ENCODE peak calls at places on chromosomes 11 and 22, in ten cellular contexts. L, N, U, D, M, P, G, W, I and Y are unnamed samples.

GRCh38 chr22:43481528-43482309 is 69.9 kb downstream of the MPPED1 start:
- ATAC-seq in M (no peak), L (peak; percentile 70), W (peak; percentile 88), I (no peak), G (peak; percentile 78), U (no peak), D (peak; percentile 61), N (peak; percentile 15), P (peak; percentile 52), Y (no peak)

GRCh38 chr11:82811369-82811768 is 77.7 kb upstream of the FAM181B start:
- ATAC-seq in D (no peak), P (no peak), I (no peak), U (no peak), G (no peak), M (no peak), N (no peak), L (no peak), W (no peak), Y (no peak)

GRCh38 chr22:28594076-28594783 is 85.4 kb downstream of the TTC28 start:
- ATAC-seq in P (no peak), W (no peak), N (no peak), M (no peak), G (no peak), L (peak; percentile 32), I (no peak), D (no peak), U (no peak), Y (no peak)

GRCh38 chr11:113163291-113164030 is 150.9 kb upstream of the TTC12 start:
- ATAC-seq in U (no peak), I (no peak), D (no peak), M (no peak), P (no peak), L (no peak), G (no peak), N (no peak), W (no peak), Y (no peak)

GRCh38 chr11:131579932-131580387 is 209.5 kb downstream of the NTM start:
- ATAC-seq in M (no peak), P (no peak), L (no peak), D (no peak), I (no peak), G (no peak), U (no peak), N (peak; percentile 51), W (no peak), Y (no peak)

GRCh38 chr11:61728940-61729219 is 23.6 kb upstream of the MYRF start:
- ATAC-seq in P (no peak), W (no peak), D (no peak), I (no peak), N (peak; percentile 54), M (peak; percentile 62), G (no peak), L (peak; percentile 25), U (no peak), Y (no peak)

GRCh38 chr22:34035209-34035608 is 114.9 kb upstream of the LARGE1 start:
- ATAC-seq in N (no peak), M (no peak), G (no peak), L (no peak), D (no peak), W (no peak), U (no peak), I (no peak), P (no peak), Y (no peak)

GRCh38 chr11:128246364-128247234 is 340.8 kb downstream of the ETS1 start:
- ATAC-seq in U (no peak), W (no peak), N (peak; percentile 19), M (no peak), P (no peak), D (no peak), G (no peak), L (no peak), I (peak; percentile 56), Y (no peak)

GRCh38 chr11:119306373-119306890 is 10.5 kb downstream of the MCAM start:
- ATAC-seq in I (peak; percentile 59), W (peak; percentile 91), G (peak; percentile 87), D (no peak), L (peak; percentile 86), U (peak; percentile 84), N (peak; percentile 26), P (no peak), M (peak; percentile 85), Y (no peak)

GRCh38 chr11:17927643-17928343 is 85.1 kb downstream of the SERGEF start:
- ATAC-seq in P (no peak), W (no peak), L (no peak), U (no peak), N (no peak), I (no peak), M (no peak), D (no peak), G (no peak), Y (no peak)

GRCh38 chr11:77142091-77142975 is 14.3 kb downstream of the MYO7A start:
- ATAC-seq in P (peak; percentile 89), U (peak; percentile 64), M (peak; percentile 89), W (peak; percentile 87), D (peak; percentile 20), N (no peak), L (peak; percentile 61), G (peak; percentile 75), I (no peak), Y (peak; percentile 55)

GRCh38 chr22:37601203-37601539 is 7.5 kb upstream of the GGA1 start:
- ATAC-seq in U (no peak), L (no peak), I (no peak), M (no peak), W (no peak), P (no peak), D (no peak), G (no peak), N (no peak), Y (no peak)

GRCh38 chr11:92745186-92745585 is 224.3 kb upstream of the MTNR1B start:
- ATAC-seq in L (no peak), I (no peak), N (no peak), D (no peak), U (no peak), P (no peak), G (no peak), W (no peak), M (no peak), Y (no peak)

GRCh38 chr11:19436932-19437331 is 196.2 kb upstream of the E2F8 start:
- ATAC-seq in L (no peak), N (no peak), I (no peak), W (no peak), U (no peak), P (no peak), G (no peak), D (no peak), M (no peak), Y (no peak)

GRCh38 chr11:65489706-65490310 is 9.0 kb upstream of the MALAT1 start:
- ATAC-seq in N (no peak), G (no peak), M (no peak), W (no peak), P (no peak), I (no peak), D (no peak), U (no peak), L (no peak), Y (no peak)

GRCh38 chr11:103959279-103959930 is 77.0 kb upstream of the DDI1 start:
- ATAC-seq in G (no peak), P (peak; percentile 69), D (peak; percentile 69), W (peak; percentile 47), M (peak; percentile 86), U (no peak), L (peak; percentile 68), I (no peak), N (no peak), Y (peak; percentile 91)

GRCh38 chr11:93537767-93538261 is 5.4 kb downstream of the SMCO4 start:
- ATAC-seq in N (peak; percentile 81), L (no peak), P (no peak), W (no peak), U (no peak), M (no peak), G (no peak), I (peak; percentile 40), D (no peak), Y (no peak)